ENCODE peak calls at places on chromosomes 5 and 9, in four cellular contexts. D, G, M and E are unnamed samples.

GRCh38 chr5:168850683-168851082 is 271.5 kb upstream of the PANK3 start:
- DNase-seq in D (no peak), M (no peak), G (no peak), E (no peak)

GRCh38 chr9:82457959-82458358 is 469.4 kb downstream of the SPATA31D1 start:
- DNase-seq in M (no peak), D (no peak), G (no peak), E (no peak)

GRCh38 chr9:38249587-38250210 is 142.8 kb upstream of the ALDH1B1 start:
- DNase-seq in G (no peak), M (no peak), D (no peak), E (no peak)

GRCh38 chr5:5061836-5062235 is 78.3 kb upstream of the ADAMTS16 start:
- DNase-seq in G (no peak), M (no peak), D (no peak), E (no peak)

GRCh38 chr5:176541338-176542134 is 4.3 kb upstream of the RNF44 start:
- DNase-seq in M (peak; percentile 75), D (no peak), G (peak; percentile 91), E (no peak)

GRCh38 chr5:52989781-52990530 is 804 bp downstream of the ITGA2 start:
- DNase-seq in G (peak; percentile 56), M (peak; percentile 34), D (peak; percentile 73), E (peak; percentile 76)

GRCh38 chr5:75265731-75266130 is 29.1 kb upstream of the ANKRD31 start:
- DNase-seq in D (peak; percentile 33), G (no peak), M (no peak), E (no peak)

GRCh38 chr9:18610956-18611355 is 137.0 kb downstream of the ADAMTSL1 start:
- DNase-seq in M (no peak), D (no peak), G (no peak), E (no peak)

GRCh38 chr5:24222866-24223265 is 421.9 kb downstream of the CDH10 start:
- DNase-seq in D (no peak), M (no peak), G (no peak), E (no peak)

GRCh38 chr5:67202830-67203229 is 6.2 kb upstream of the CD180 start:
- DNase-seq in G (peak; percentile 34), D (no peak), M (no peak), E (no peak)

GRCh38 chr9:20512106-20512505 is 110.2 kb downstream of the MLLT3 start:
- DNase-seq in D (no peak), G (no peak), M (no peak), E (no peak)

GRCh38 chr5:21802869-21803490 is 1050.2 kb downstream of the CDH12 start:
- DNase-seq in G (no peak), M (no peak), D (peak; percentile 6), E (no peak)

GRCh38 chr9:137326436-137327060 is 24.5 kb upstream of the NRARP start:
- DNase-seq in G (no peak), M (no peak), D (no peak), E (no peak)

GRCh38 chr5:40681351-40682311 is 1.9 kb downstream of the PTGER4 start:
- DNase-seq in G (peak; percentile 65), D (peak; percentile 16), M (peak; percentile 44), E (peak; percentile 81)

GRCh38 chr9:12923472-12924009 is 148.7 kb downstream of the LURAP1L start:
- DNase-seq in G (peak; percentile 45), M (no peak), D (no peak), E (no peak)

GRCh38 chr9:113529336-113530009 is 65.9 kb downstream of the RGS3 start:
- DNase-seq in G (no peak), M (no peak), D (no peak), E (no peak)

GRCh38 chr9:113526231-113526746 is 62.8 kb downstream of the RGS3 start:
- DNase-seq in G (no peak), D (no peak), M (no peak), E (no peak)

GRCh38 chr9:113526841-113527240 is 63.3 kb downstream of the RGS3 start:
- DNase-seq in G (no peak), M (no peak), D (no peak), E (no peak)

GRCh38 chr9:113528811-113529210 is 65.3 kb downstream of the RGS3 start:
- DNase-seq in M (no peak), G (no peak), D (no peak), E (no peak)

DNA sequence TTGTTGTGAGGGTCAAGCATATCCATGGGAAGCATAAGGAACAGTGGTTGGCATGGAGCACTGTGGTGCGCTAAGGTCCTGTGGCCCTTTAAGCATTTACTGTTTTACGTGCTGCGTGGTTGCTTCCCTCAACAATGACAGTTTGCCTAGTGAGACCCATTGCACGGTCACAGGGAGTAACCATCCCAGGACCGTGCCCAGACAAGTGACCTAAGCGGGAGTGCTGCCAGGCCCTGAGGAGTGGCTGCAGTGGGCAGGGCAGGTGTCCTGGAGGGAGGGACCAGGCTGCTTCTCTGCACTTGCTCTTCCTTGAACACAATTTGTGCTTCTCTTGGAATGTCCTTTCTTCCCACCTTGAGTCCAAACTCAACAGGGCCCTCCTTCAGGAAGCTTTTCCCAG is 64.6 kb downstream of the RGS3 start:
- DNase-seq in D (no peak), M (peak; percentile 58), G (no peak), E (no peak)
- H3K4me1 ChIP-seq in D (peaks cover 14% of the 10 kb centered on the region), M (peaks cover 56% of the 10 kb centered on the region), G (peaks cover 54% of the 10 kb centered on the region), E (peaks cover 27% of the 10 kb centered on the region)

GRCh38 chr9:116027096-116027495 is 126.5 kb upstream of the PAPPA start:
- DNase-seq in M (no peak), G (no peak), D (no peak), E (no peak)

GRCh38 chr9:116027951-116028350 is 125.6 kb upstream of the PAPPA start:
- DNase-seq in G (no peak), M (no peak), D (no peak), E (no peak)

GRCh38 chr9:116032683-116033440 is 120.7 kb upstream of the PAPPA start:
- DNase-seq in D (no peak), G (no peak), M (no peak), E (no peak)

GRCh38 chr9:116027511-116027910 is 126.1 kb upstream of the PAPPA start:
- DNase-seq in M (no peak), D (no peak), G (no peak), E (no peak)

DNA sequence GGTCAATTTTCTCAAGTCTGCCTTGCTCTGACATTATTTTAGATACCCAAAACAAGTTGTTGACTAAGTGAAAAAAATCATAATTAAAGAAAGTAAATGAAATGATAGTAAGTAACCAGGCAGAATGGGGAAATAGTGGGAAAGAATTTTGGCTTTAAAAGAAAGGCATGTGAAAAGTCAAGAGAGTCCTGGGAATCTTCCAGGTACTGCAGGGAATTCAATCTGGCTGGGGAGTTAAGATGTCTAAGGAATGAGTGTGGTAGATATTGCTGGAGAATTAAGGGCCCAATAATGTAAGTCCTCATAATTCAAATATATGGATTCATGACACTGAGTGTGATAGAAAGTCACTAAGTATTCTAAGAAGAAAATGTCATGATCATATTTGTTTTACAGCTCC is 123.1 kb upstream of the PAPPA start:
- DNase-seq in D (no peak), M (no peak), G (no peak), E (no peak)
- TF ChIP-seq EP300 in D (no peak), M (no peak), G (no peak), E (no peak)

DNA sequence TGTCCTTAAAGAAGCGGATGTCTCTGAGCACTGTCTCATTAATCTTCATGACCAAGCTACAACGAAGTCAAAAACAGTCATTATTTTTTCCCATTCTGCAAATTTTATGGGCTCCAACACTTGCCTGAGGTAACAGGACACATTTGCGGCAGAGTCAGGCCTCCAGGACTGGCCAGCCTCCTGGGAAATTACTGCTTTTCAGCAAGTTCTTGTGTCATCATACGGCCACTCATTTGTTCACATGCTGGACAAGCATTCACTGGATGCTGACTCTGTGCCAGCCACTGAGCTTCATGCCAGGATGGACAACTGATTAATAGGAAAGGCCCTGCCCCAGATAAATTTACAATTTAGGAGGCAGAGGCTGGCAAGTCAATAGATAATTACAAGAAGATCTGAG is 305.7 kb downstream of the ACTL7B start:
- DNase-seq in M (no peak), G (no peak), D (no peak), E (no peak)
- H3K4me1 ChIP-seq in M (no peaks in the 10 kb centered on the region), G (peaks cover 8% of the 10 kb centered on the region), D (no peaks in the 10 kb centered on the region), E (peaks cover 57% of the 10 kb centered on the region)

GRCh38 chr5:89301572-89302025 is 418.6 kb upstream of the MEF2C start:
- DNase-seq in G (no peak), D (no peak), M (no peak), E (no peak)
- TF ChIP-seq EP300 in G (no peak), D (no peak), M (no peak), E (no peak)

GRCh38 chr9:14248149-14248548 is 65.8 kb downstream of the NFIB start:
- DNase-seq in G (no peak), M (no peak), D (no peak), E (no peak)
- H3K4me1 ChIP-seq in G (peaks cover 14% of the 10 kb centered on the region), M (peaks cover 79% of the 10 kb centered on the region), D (peaks cover 14% of the 10 kb centered on the region), E (peaks cover 33% of the 10 kb centered on the region)

DNA sequence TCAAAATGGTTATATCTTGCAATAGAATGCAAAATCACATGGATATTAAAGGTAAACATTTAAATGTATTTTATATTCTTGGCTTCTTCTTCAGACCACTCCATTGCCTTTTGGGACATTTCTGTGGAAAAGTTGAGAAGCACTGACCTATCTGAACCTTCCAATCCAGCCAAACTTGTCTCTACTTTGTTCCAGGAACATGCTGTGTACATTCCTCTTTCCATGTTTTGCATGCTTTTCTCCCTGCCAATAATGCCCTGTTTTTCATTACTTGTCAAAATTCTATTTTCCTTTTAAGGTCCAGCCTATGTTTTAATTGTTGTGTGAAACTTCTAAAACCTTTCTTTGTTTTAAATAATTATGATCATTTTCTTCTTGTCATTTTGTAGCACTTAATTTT is 28.3 kb downstream of the JAK2 start:
- DNase-seq in M (no peak), D (no peak), G (no peak), E (no peak)
- TF ChIP-seq EP300 in M (no peak), D (no peak), G (no peak), E (no peak)

GRCh38 chr5:172802585-172803176 is 31.4 kb upstream of the ERGIC1 start:
- DNase-seq in G (no peak), M (no peak), D (no peak), E (no peak)
- H3K4me1 ChIP-seq in G (peaks cover 49% of the 10 kb centered on the region), M (peaks cover 21% of the 10 kb centered on the region), D (no peaks in the 10 kb centered on the region), E (peaks cover 30% of the 10 kb centered on the region)